ENCODE peak calls at places on chromosome 13, in nine cellular contexts. K is NCI-H2107; I is ELF-1; E is naive B cell; N is hippocampal formation; F is T-cell; U is SW480; X is activated CD4-positive, alpha-beta T cell treated with anti-CD3 and anti-CD28 coated beads for 48 hours; B is GM12864. W is an unnamed sample.

GRCh38 chr13:37540228-37540627 is 58.3 kb downstream of the POSTN start:
- DNase-seq in X (no peak), B (no peak), I (no peak), K (no peak), U (no peak), F (no peak), N (no peak), E (no peak), W (no peak)

GRCh38 chr13:100636441-100636840 is 38.2 kb downstream of the TMTC4 start:
- DNase-seq in E (no peak), F (no peak), B (no peak), U (no peak), N (peak), I (peak), X (no peak), K (no peak), W (no peak)

GRCh38 chr13:53045110-53045509 is 16.5 kb downstream of the OLFM4 start:
- DNase-seq in B (no peak), X (no peak), U (no peak), F (no peak), E (no peak), K (no peak), N (no peak), I (no peak), W (no peak)

GRCh38 chr13:30234763-30235162 is 72.6 kb downstream of the KATNAL1 start:
- DNase-seq in B (no peak), K (no peak), X (no peak), E (no peak), I (no peak), U (no peak), F (no peak), N (no peak), W (no peak)

GRCh38 chr13:42728507-42729180 is 52.7 kb upstream of the FAM216B start:
- DNase-seq in X (no peak), U (no peak), F (no peak), I (peak), K (no peak), N (no peak), B (no peak), E (no peak), W (no peak)

GRCh38 chr13:114063545-114064515 is 68.6 kb downstream of the RASA3 start:
- DNase-seq in I (no peak), U (peak), N (peak), K (no peak), B (no peak), E (no peak), X (peak), F (no peak), W (no peak)

GRCh38 chr13:19185086-19185864 is 3.7 kb upstream of the TUBA3C start:
- DNase-seq in K (no peak), F (no peak), I (no peak), X (no peak), B (no peak), N (no peak), E (no peak), U (no peak), W (no peak)

GRCh38 chr13:95643814-95644598 is 500 bp downstream of the DZIP1 start:
- DNase-seq in U (no peak), K (no peak), N (no peak), F (no peak), B (no peak), X (no peak), E (no peak), I (no peak), W (no peak)

GRCh38 chr13:27926644-27927434 is 7.0 kb downstream of the PDX1 start:
- DNase-seq in X (no peak), N (no peak), F (no peak), U (no peak), B (no peak), E (no peak), I (no peak), K (no peak), W (no peak)

GRCh38 chr13:60164490-60164889 is 762 bp upstream of the DIAPH3 start:
- DNase-seq in I (peak), E (no peak), U (peak), K (no peak), B (no peak), N (no peak), X (no peak), F (no peak), W (no peak)

GRCh38 chr13:31495336-31495735 is 244.0 kb upstream of the RXFP2 start:
- DNase-seq in E (no peak), N (no peak), U (no peak), I (no peak), X (no peak), K (no peak), B (no peak), F (no peak), W (no peak)

GRCh38 chr13:66446413-66446812 is 783.7 kb downstream of the PCDH9 start:
- DNase-seq in F (no peak), B (no peak), X (no peak), U (no peak), I (no peak), N (no peak), E (no peak), K (no peak), W (no peak)

GRCh38 chr13:23770428-23770827 is 118.8 kb downstream of the MIPEP start:
- DNase-seq in X (no peak), U (no peak), N (no peak), I (peak), B (no peak), E (no peak), K (no peak), F (no peak), W (no peak)

GRCh38 chr13:42654212-42654611 is 80.3 kb downstream of the TNFSF11 start:
- DNase-seq in U (no peak), K (no peak), E (no peak), F (no peak), I (no peak), X (no peak), N (no peak), B (no peak), W (no peak)

GRCh38 chr13:75687145-75687763 is 51.1 kb downstream of the LMO7 start:
- DNase-seq in X (no peak), F (no peak), N (no peak), K (no peak), I (no peak), E (no peak), U (peak), B (no peak), W (no peak)

GRCh38 chr13:110380359-110381028 is 73.4 kb downstream of the COL4A2 start:
- DNase-seq in E (no peak), U (no peak), X (no peak), K (no peak), I (no peak), N (no peak), F (no peak), B (no peak), W (no peak)

GRCh38 chr13:36746051-36746450 is 72.2 kb downstream of the SERTM1 start:
- DNase-seq in N (no peak), I (no peak), X (no peak), B (no peak), U (no peak), F (no peak), K (no peak), E (no peak), W (no peak)

GRCh38 chr13:44765076-44765475 is 188.9 kb upstream of the TSC22D1 start:
- DNase-seq in B (no peak), N (no peak), F (no peak), K (no peak), I (peak), X (no peak), U (no peak), E (no peak), W (no peak)

GRCh38 chr13:99860736-99861135 is 110.8 kb downstream of the ZIC5 start:
- DNase-seq in B (no peak), N (no peak), K (no peak), F (no peak), X (no peak), U (no peak), I (no peak), E (no peak), W (no peak)

GRCh38 chr13:113862191-113862765 is 1.6 kb downstream of the GAS6 start:
- DNase-seq in U (peak), B (no peak), I (peak), N (no peak), E (no peak), F (no peak), X (no peak), K (no peak), W (no peak)

GRCh38 chr13:101779147-101779546 is 326.7 kb downstream of the ITGBL1 start:
- DNase-seq in X (no peak), U (no peak), N (no peak), B (no peak), K (no peak), E (no peak), I (no peak), F (no peak), W (no peak)

GRCh38 chr13:111792956-111793355 is 274.0 kb upstream of the SOX1 start:
- DNase-seq in E (no peak), B (no peak), I (no peak), K (no peak), N (no peak), X (no peak), U (no peak), F (no peak), W (no peak)

GRCh38 chr13:36030670-36031331 is 100.4 kb downstream of the DCLK1 start:
- DNase-seq in E (no peak), X (no peak), K (no peak), B (no peak), I (no peak), U (no peak), F (no peak), N (no peak), W (no peak)

GRCh38 chr13:70668293-70668692 is 560.0 kb upstream of the KLHL1 start:
- DNase-seq in K (no peak), B (no peak), I (peak), E (no peak), F (no peak), X (no peak), U (peak), N (no peak), W (no peak)

GRCh38 chr13:107770541-107770940 is 444.8 kb downstream of the LIG4 start:
- DNase-seq in K (no peak), I (no peak), U (no peak), N (no peak), E (no peak), B (no peak), F (no peak), X (no peak), W (no peak)

GRCh38 chr13:95968906-95969305 is 84.3 kb downstream of the UGGT2 start:
- DNase-seq in N (no peak), K (no peak), B (no peak), E (no peak), F (no peak), X (no peak), I (no peak), U (no peak), W (no peak)

GRCh38 chr13:42981317-42981716 is 10.7 kb downstream of the EPSTI1 start:
- DNase-seq in F (no peak), K (no peak), U (no peak), B (no peak), I (no peak), N (no peak), E (no peak), X (no peak), W (no peak)

GRCh38 chr13:40503966-40504591 is 162.4 kb downstream of the FOXO1 start:
- DNase-seq in I (no peak), N (no peak), U (no peak), E (no peak), X (no peak), K (no peak), F (no peak), B (no peak), W (no peak)

GRCh38 chr13:37375071-37375470 is 223.5 kb downstream of the POSTN start:
- DNase-seq in E (no peak), I (no peak), X (no peak), U (no peak), K (no peak), F (no peak), N (no peak), B (no peak), W (no peak)

GRCh38 chr13:20776751-20777150 is 3.0 kb upstream of the EEF1AKMT1 start:
- DNase-seq in E (no peak), U (no peak), F (no peak), I (no peak), N (no peak), B (no peak), K (no peak), X (no peak), W (no peak)

GRCh38 chr13:26523007-26523406 is 34.5 kb upstream of the WASF3 start:
- DNase-seq in K (no peak), E (no peak), F (no peak), I (no peak), U (no peak), X (no peak), B (no peak), N (no peak), W (no peak)

GRCh38 chr13:46010148-46010547 is 42.4 kb downstream of the ZC3H13 start:
- DNase-seq in X (no peak), U (no peak), B (no peak), F (no peak), K (no peak), E (no peak), N (no peak), I (no peak), W (no peak)

GRCh38 chr13:109867766-109868165 is 81.4 kb upstream of the IRS2 start:
- DNase-seq in U (no peak), I (no peak), B (no peak), K (no peak), F (no peak), N (no peak), X (no peak), E (no peak), W (no peak)

GRCh38 chr13:19759669-19760068 is 23.1 kb downstream of the PSPC1 start:
- DNase-seq in F (no peak), I (no peak), U (no peak), N (no peak), X (no peak), E (no peak), B (no peak), K (no peak), W (no peak)

GRCh38 chr13:85798999-85799646 is at the start of gene SLITRK6:
- DNase-seq in N (no peak), F (no peak), K (peak), I (peak), U (peak), E (no peak), X (no peak), B (no peak), W (no peak)

GRCh38 chr13:106329941-106330340 is 205.5 kb downstream of the EFNB2 start:
- DNase-seq in X (no peak), I (peak), K (no peak), F (no peak), U (no peak), B (no peak), N (no peak), E (no peak), W (no peak)

GRCh38 chr13:85528578-85529215 is 270.5 kb downstream of the SLITRK6 start:
- DNase-seq in F (no peak), U (no peak), B (no peak), I (no peak), X (no peak), N (no peak), E (no peak), K (no peak), W (no peak)

GRCh38 chr13:36131931-36132297 is 732 bp upstream of the DCLK1 start:
- DNase-seq in B (no peak), I (no peak), K (no peak), X (no peak), N (no peak), F (no peak), U (no peak), E (no peak), W (no peak)

GRCh38 chr13:52848455-52849190 is at the start of gene PCDH8:
- DNase-seq in U (peak), K (peak), B (no peak), X (peak), N (peak), I (peak), E (no peak), F (no peak), W (no peak)